ENCODE peak calls at places on chromosomes 13 and 19, in ten cellular contexts. C, H, V, A, W, D, L, K, Y and B are unnamed samples.

GRCh38 chr19:531009-531752 is 379 bp upstream of the CDC34 start:
- DNase-seq in C (peak), H (no peak), V (peak), A (peak), W (peak), D (peak), L (peak), K (peak), Y (peak), B (peak)

GRCh38 chr13:100439247-100439955 is 149.2 kb downstream of the GGACT start:
- DNase-seq in C (no peak), H (no peak), V (no peak), A (no peak), W (no peak), D (no peak), L (no peak), K (no peak), Y (no peak), B (no peak)

GRCh38 chr19:13069415-13070369 is 33.0 kb downstream of the LYL1 start:
- DNase-seq in C (no peak), H (no peak), V (no peak), A (no peak), W (no peak), D (peak), L (no peak), K (no peak), Y (no peak), B (peak)

GRCh38 chr19:13396256-13397080 is 109.8 kb downstream of the CACNA1A start:
- DNase-seq in C (peak), H (peak), V (no peak), A (no peak), W (peak), D (peak), L (peak), K (peak), Y (no peak), B (peak)

GRCh38 chr13:26485786-26486185 is 71.7 kb upstream of the WASF3 start:
- DNase-seq in C (no peak), H (peak), V (no peak), A (no peak), W (peak), D (no peak), L (no peak), K (no peak), Y (no peak), B (no peak)

GRCh38 chr13:113646376-113646775 is 11.6 kb downstream of the ATP4B start:
- DNase-seq in C (peak), H (no peak), V (peak), A (no peak), W (no peak), D (peak), L (no peak), K (no peak), Y (no peak), B (no peak)

GRCh38 chr19:49409441-49410029 is 13.7 kb downstream of the PTH2 start:
- DNase-seq in C (no peak), H (no peak), V (no peak), A (no peak), W (no peak), D (no peak), L (no peak), K (no peak), Y (no peak), B (no peak)

GRCh38 chr19:2191456-2191931 is 27.8 kb downstream of the DOT1L start:
- DNase-seq in C (peak), H (no peak), V (no peak), A (no peak), W (no peak), D (no peak), L (no peak), K (no peak), Y (no peak), B (no peak)

GRCh38 chr19:10858204-10858828 is 10.1 kb downstream of the C19orf38 start:
- DNase-seq in C (no peak), H (no peak), V (no peak), A (no peak), W (no peak), D (no peak), L (no peak), K (no peak), Y (no peak), B (peak)

GRCh38 chr19:2863818-2864217 is 3.3 kb upstream of the ZNF556 start:
- DNase-seq in C (no peak), H (no peak), V (no peak), A (no peak), W (no peak), D (no peak), L (no peak), K (no peak), Y (no peak), B (no peak)

GRCh38 chr13:48731957-48732569 is 78.3 kb downstream of the CYSLTR2 start:
- DNase-seq in C (peak), H (no peak), V (no peak), A (no peak), W (no peak), D (peak), L (peak), K (no peak), Y (peak), B (peak)

DNA sequence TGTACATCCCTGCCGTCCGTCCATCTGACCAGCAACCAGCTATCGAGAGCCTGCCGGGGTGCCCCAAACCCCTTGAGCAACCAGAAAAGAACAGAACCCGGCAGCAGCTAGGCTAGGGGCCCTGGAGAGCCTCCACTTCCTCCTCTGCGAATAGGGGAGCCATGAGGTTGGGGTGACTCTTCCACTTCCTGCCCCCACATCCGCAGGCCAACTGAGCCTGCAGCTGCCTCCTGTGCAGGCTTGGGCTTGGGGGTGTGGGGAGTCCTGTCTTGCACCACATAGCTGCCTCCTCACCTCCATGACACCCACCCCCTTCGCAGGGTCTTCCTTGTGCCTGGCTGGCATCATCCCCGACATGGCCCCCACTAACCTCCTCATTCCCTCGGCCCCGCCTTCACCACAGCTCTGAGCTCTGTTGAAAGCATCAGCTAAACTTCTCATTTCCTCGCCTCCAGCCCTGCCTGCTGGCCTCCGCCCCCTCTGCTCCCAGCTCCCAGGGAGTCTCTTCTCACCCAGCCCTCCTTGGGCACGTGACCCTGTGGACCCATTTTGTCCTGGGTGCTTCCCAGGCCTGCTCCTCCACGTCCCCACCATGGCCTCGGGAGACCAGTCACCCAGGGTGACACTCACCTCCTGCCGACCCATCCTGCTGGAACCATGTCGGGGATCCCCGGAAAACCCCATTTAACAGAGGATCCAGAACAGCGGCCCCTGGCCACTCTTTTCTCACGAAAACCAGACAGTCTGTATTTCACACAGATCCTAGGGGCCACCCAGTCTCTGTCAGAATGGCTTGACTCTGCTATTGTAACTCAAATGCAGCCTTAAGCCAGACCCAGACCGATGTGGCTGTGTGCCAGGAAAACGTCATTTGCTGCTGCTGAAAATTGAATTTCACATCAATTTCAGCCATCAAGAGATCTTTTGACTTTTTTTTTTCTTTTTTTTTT is 50.4 kb downstream of the MYO9B start:
- DNase-seq in C (peak), H (peak), V (no peak), A (no peak), W (peak), D (peak), L (peak), K (no peak), Y (peak), B (peak)
- TF ChIP-seq POLR2A in C (peak), H (no peak), V (no peak), A (no peak), W (no peak), D (no peak), L (no peak), K (no peak), Y (no peak), B (no peak)

GRCh38 chr19:18903146-18904056 is 7.4 kb upstream of the CERS1 start:
- DNase-seq in C (no peak), H (no peak), V (no peak), A (no peak), W (no peak), D (no peak), L (no peak), K (no peak), Y (no peak), B (no peak)

GRCh38 chr19:18906605-18907519 is 10.9 kb upstream of the CERS1 start:
- DNase-seq in C (no peak), H (no peak), V (no peak), A (no peak), W (no peak), D (no peak), L (peak), K (no peak), Y (no peak), B (no peak)

GRCh38 chr19:18905058-18905456 is 9.1 kb upstream of the CERS1 start:
- DNase-seq in C (no peak), H (no peak), V (no peak), A (no peak), W (no peak), D (no peak), L (no peak), K (no peak), Y (no peak), B (no peak)

GRCh38 chr19:18905520-18906236 is 9.7 kb upstream of the CERS1 start:
- DNase-seq in C (no peak), H (no peak), V (no peak), A (no peak), W (no peak), D (no peak), L (no peak), K (no peak), Y (no peak), B (no peak)

DNA sequence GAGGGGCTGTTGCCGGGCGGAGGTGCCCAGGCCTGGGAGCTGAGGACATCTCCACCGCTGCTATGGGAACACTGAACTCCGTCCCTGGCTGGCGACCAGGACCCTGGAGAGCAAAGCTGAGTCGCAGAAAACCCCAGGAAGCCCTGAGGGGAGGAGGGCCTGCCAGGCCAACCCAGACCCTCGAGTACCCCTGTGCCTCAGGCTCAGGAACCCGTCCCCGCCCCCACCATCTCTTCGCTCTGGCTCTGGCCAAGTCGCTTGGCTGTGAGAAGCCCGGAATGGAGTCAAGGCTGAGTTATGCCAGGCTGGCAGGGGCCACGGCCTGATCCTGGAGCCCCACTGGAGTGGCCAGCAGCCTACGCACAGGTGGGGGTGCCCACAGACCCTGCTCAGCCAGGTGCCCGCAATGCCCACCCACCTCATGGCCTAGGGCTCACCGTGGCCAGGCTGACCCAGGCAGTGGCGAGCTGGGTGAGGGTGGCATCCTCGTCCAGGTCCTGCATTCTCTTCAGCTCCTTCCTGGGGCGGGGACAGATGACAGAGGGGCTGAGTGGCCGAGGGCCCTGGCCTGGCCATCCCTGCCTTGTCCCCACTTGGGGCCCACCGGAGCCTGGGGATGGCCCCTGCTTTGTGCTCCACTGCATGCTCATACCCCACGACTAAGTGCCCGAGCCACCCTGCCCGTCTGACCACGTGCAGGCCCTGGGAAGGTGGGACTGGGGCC is 8.5 kb upstream of the CERS1 start:
- DNase-seq in C (no peak), H (no peak), V (no peak), A (no peak), W (no peak), D (no peak), L (no peak), K (no peak), Y (no peak), B (no peak)
- TF ChIP-seq POLR2A in C (no peak), H (no peak), V (no peak), A (no peak), W (no peak), D (no peak), L (no peak), K (no peak), Y (no peak), B (no peak)

GRCh38 chr19:35710784-35711723 is 6.7 kb downstream of the ZBTB32 start:
- DNase-seq in C (no peak), H (no peak), V (no peak), A (no peak), W (no peak), D (no peak), L (no peak), K (no peak), Y (peak), B (no peak)
- TF ChIP-seq POLR2A in C (no peak), H (no peak), V (no peak), A (no peak), W (no peak), D (no peak), L (no peak), K (no peak), Y (peak), B (no peak)

DNA sequence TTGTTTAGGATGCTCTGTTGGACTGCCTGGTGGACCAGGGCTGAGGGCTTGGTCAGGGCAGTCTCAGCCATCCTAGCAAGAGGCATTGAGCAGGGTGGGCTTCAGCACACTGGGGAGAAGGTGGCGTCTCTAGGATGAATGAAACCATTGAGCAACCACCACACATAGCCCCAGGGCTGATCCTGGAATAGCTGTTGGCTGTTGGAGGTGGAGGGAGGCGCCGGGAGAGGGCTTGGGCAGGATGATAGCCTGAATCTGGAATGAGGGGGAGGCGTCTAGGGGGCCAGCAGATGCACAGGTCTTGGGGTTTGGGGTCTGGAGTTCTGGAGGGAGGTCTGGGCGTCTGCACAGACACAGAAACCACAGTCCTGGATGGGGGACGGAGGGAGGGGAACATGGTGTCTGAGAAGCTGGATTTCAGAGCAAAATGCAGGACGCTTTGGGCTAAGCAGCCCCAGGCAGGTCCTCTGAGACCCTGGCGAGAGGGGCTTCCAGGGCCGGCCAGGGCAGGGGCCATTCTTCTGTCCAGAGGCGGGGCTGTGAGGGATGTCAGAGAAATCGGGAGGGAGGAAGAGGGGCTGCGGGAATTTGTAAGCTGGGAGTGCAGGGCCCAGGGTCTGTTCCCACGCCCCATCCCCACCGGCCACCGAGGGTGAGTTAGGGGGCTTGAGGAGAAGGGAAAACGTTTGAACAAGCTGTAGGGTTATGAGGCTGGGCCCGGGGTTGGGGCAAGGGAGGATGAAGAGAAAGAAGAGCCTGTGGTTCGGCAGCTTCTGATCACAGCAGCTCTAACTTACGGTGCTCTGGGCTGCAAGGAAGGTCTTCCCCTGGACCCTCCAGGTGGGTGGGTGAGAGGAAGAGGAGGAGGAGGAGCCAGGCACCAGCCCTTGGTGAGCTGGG is 5.2 kb downstream of the TRAPPC5 start:
- DNase-seq in C (no peak), H (no peak), V (no peak), A (no peak), W (no peak), D (no peak), L (no peak), K (no peak), Y (no peak), B (no peak)
- TF ChIP-seq POLR2A in C (no peak), H (no peak), V (no peak), A (no peak), W (no peak), D (no peak), L (no peak), K (no peak), Y (peak), B (no peak)

DNA sequence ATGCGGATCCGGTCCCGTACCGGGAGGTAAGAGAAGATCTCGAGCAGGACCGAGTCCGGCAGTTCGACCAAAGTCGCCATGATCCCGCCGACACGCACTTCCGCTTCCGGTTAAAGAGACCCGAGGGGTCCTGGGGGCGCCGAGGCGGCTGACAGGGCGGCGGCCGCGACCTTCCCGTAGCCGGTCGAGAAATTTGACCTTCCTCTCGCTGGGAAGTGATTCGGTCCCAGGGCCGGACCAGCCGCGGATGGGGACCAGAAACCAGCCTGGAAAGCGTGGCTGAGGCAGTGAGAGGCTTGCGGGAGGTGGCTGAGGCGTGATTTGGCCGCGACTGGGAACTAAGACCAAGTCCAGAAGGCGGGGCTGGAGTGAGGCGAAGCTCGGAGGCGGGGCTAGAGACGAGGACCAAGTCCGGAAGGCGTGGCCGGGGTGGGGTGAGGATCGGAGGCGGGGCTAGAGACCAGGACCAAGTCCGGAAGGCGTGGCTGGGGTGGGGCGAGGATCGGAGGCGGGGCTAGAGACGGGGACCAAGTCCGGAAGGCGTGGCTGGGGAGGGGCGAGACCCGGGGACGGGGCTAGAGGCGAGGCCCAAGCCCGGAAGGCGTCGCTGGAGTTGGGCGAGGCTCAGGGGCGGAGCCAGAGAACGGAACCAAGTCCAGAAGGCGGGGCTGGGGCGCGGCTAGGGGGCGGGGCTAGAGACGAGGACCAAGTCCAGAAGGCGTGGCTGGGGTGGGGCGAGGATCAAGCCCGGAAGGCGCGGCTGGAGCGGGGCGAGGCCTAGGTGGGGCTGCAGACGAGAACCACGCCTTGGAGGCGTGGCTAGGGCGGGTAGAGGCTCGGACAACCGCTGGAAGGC is at the start of gene FBXL12:
- DNase-seq in C (peak), H (peak), V (peak), A (peak), W (peak), D (peak), L (peak), K (peak), Y (peak), B (peak)
- TF ChIP-seq POLR2A in C (peak), H (no peak), V (peak), A (peak), W (peak), D (peak), L (peak), K (peak), Y (peak), B (peak)